ENCODE peak calls at places on chromosomes 13 and 19, in seven cellular contexts. D is AML-193; I is body of pancreas; H is upper lobe of right lung; U is WTC11; N is stimulated activated CD8-positive, alpha-beta memory T cell treated with anti-CD3 and anti-CD28 coated beads, Interleukin-7, amount 100 ng/mL, for 48 hours; P is naive thymus-derived CD4-positive, alpha-beta T cell. L is an unnamed sample.

GRCh38 chr19:36213793-36214387 is 575 bp downstream of the ZNF565 start:
- DNase-seq in D (no peak), I (peak), H (no peak), U (no peak), N (no peak), P (peak), L (no peak)

GRCh38 chr13:39347926-39348901 is 254.8 kb downstream of the LHFPL6 start:
- DNase-seq in D (no peak), I (no peak), H (no peak), U (peak), N (no peak), P (no peak), L (no peak)

GRCh38 chr13:26459276-26460131 is 98.0 kb upstream of the WASF3 start:
- DNase-seq in D (no peak), I (no peak), H (no peak), U (no peak), N (no peak), P (no peak), L (no peak)

GRCh38 chr13:50125306-50125555 is 110.0 kb downstream of the KCNRG start:
- DNase-seq in D (no peak), I (no peak), H (no peak), U (no peak), N (no peak), P (no peak), L (no peak)

GRCh38 chr19:436413-436950 is 24.4 kb downstream of the SHC2 start:
- DNase-seq in D (no peak), I (no peak), H (no peak), U (no peak), N (no peak), P (no peak), L (no peak)

GRCh38 chr13:71034018-71034417 is 833.0 kb downstream of the DACH1 start:
- DNase-seq in D (no peak), I (no peak), H (no peak), U (no peak), N (no peak), P (no peak), L (no peak)

GRCh38 chr19:10286803-10287737 is at the start of gene ICAM4:
- DNase-seq in D (peak), I (peak), H (peak), U (peak), N (no peak), P (no peak), L (peak)

GRCh38 chr19:34265221-34265650 is 10.9 kb downstream of the GARRE1 start:
- DNase-seq in D (no peak), I (peak), H (no peak), U (no peak), N (no peak), P (no peak), L (no peak)

GRCh38 chr19:4984448-4984990 is 15.6 kb downstream of the KDM4B start:
- DNase-seq in D (no peak), I (no peak), H (no peak), U (no peak), N (no peak), P (no peak), L (no peak)

GRCh38 chr19:32012206-32012605 is 333.2 kb upstream of the ZNF507 start:
- DNase-seq in D (no peak), I (no peak), H (no peak), U (no peak), N (no peak), P (no peak), L (no peak)

GRCh38 chr19:45917421-45918091 is 3.0 kb upstream of the NANOS2 start:
- DNase-seq in D (no peak), I (no peak), H (no peak), U (no peak), N (no peak), P (no peak), L (no peak)

GRCh38 chr13:48489003-48489402 is 43.9 kb downstream of the RCBTB2 start:
- DNase-seq in D (no peak), I (no peak), H (no peak), U (no peak), N (no peak), P (no peak), L (no peak)

GRCh38 chr19:31979362-31979761 is 366.0 kb upstream of the ZNF507 start:
- DNase-seq in D (no peak), I (no peak), H (no peak), U (no peak), N (no peak), P (no peak), L (peak)

GRCh38 chr19:4877753-4878490 is 10.5 kb upstream of the PLIN3 start:
- DNase-seq in D (no peak), I (peak), H (no peak), U (no peak), N (no peak), P (no peak), L (no peak)

GRCh38 chr19:19403373-19403901 is 2.0 kb upstream of the GATAD2A start:
- DNase-seq in D (no peak), I (peak), H (no peak), U (no peak), N (no peak), P (no peak), L (no peak)

GRCh38 chr19:4691383-4691782 is 21.2 kb upstream of the MYDGF start:
- DNase-seq in D (no peak), I (no peak), H (peak), U (no peak), N (no peak), P (no peak), L (no peak)

GRCh38 chr13:39770514-39770913 is 115.1 kb downstream of the COG6 start:
- DNase-seq in D (no peak), I (no peak), H (no peak), U (no peak), N (no peak), P (no peak), L (no peak)

GRCh38 chr19:14768001-14768400 is 10.4 kb downstream of the ADGRE2 start:
- DNase-seq in D (no peak), I (no peak), H (no peak), U (no peak), N (no peak), P (no peak), L (no peak)

GRCh38 chr13:74037762-74038161 is 96.4 kb downstream of the KLF12 start:
- DNase-seq in D (no peak), I (no peak), H (no peak), U (no peak), N (no peak), P (no peak), L (no peak)

GRCh38 chr19:56507446-56508281 is at the start of gene ZNF471:
- DNase-seq in D (no peak), I (peak), H (peak), U (peak), N (peak), P (peak), L (peak)

GRCh38 chr19:36032251-36033104 is at the start of gene CLIP3:
- DNase-seq in D (no peak), I (peak), H (no peak), U (peak), N (peak), P (peak), L (peak)

GRCh38 chr19:47417746-47418594 is 1.4 kb downstream of the MEIS3 start:
- DNase-seq in D (no peak), I (no peak), H (peak), U (no peak), N (no peak), P (no peak), L (no peak)

GRCh38 chr13:113411216-113412023 is 41.9 kb downstream of the ADPRHL1 start:
- DNase-seq in D (no peak), I (no peak), H (peak), U (no peak), N (no peak), P (no peak), L (peak)

GRCh38 chr19:40800339-40800996 is 1.5 kb downstream of the EGLN2 start:
- DNase-seq in D (no peak), I (no peak), H (peak), U (no peak), N (no peak), P (no peak), L (no peak)

GRCh38 chr19:17391371-17392151 is 2.4 kb downstream of the CCDC194 start:
- DNase-seq in D (peak), I (no peak), H (no peak), U (peak), N (no peak), P (no peak), L (no peak)

GRCh38 chr19:49409441-49410029 is 13.7 kb downstream of the PTH2 start:
- DNase-seq in D (peak), I (no peak), H (no peak), U (no peak), N (no peak), P (no peak), L (no peak)

GRCh38 chr13:101941095-101941777 is 460.6 kb downstream of the FGF14 start:
- DNase-seq in D (peak), I (no peak), H (no peak), U (no peak), N (no peak), P (no peak), L (no peak)

GRCh38 chr19:46515879-46516350 is 20.2 kb upstream of the PNMA8B start:
- DNase-seq in D (peak), I (no peak), H (no peak), U (no peak), N (no peak), P (peak), L (no peak)

GRCh38 chr19:13010038-13010991 is 15.0 kb downstream of the NFIX start:
- DNase-seq in D (no peak), I (no peak), H (peak), U (peak), N (no peak), P (no peak), L (no peak)

GRCh38 chr13:97296740-97297139 is 74.6 kb downstream of the MBNL2 start:
- DNase-seq in D (no peak), I (no peak), H (no peak), U (no peak), N (no peak), P (no peak), L (no peak)

GRCh38 chr19:13843104-13843921 is 33.6 kb upstream of the NANOS3 start:
- DNase-seq in D (no peak), I (peak), H (peak), U (peak), N (no peak), P (no peak), L (peak)

GRCh38 chr13:31023126-31023525 is 90.7 kb downstream of the TEX26 start:
- DNase-seq in D (no peak), I (no peak), H (no peak), U (no peak), N (no peak), P (no peak), L (no peak)

GRCh38 chr19:11868188-11868587 is 19.4 kb upstream of the ZNF69 start:
- DNase-seq in D (no peak), I (no peak), H (no peak), U (no peak), N (no peak), P (no peak), L (no peak)